ENCODE peak calls at places on chromosomes 5 and 9, in five cellular contexts. A is brain microvascular endothelial cell, C is neural crest cell, Y is mesothelial cell of epicardium, M is GM10248. U is an unnamed sample.

GRCh38 chr5:129379406-129379805 is 80.7 kb upstream of the ADAMTS19 start:
- DNase-seq in A (no peak), C (no peak), Y (no peak), M (no peak), U (no peak)

GRCh38 chr9:13369426-13369825 is 89.9 kb upstream of the MPDZ start:
- DNase-seq in A (no peak), C (no peak), Y (no peak), M (no peak), U (no peak)

GRCh38 chr9:96875460-96876142 is 21.3 kb upstream of the ZNF782 start:
- DNase-seq in A (peak), C (peak), Y (peak), M (peak), U (no peak)

GRCh38 chr9:116223926-116224325 is 70.3 kb downstream of the PAPPA start:
- DNase-seq in A (no peak), C (no peak), Y (no peak), M (no peak), U (no peak)

GRCh38 chr9:29214162-29214520 is 1640.9 kb upstream of the C9orf72 start:
- DNase-seq in A (no peak), C (peak), Y (peak), M (peak), U (no peak)

GRCh38 chr5:122726990-122727616 is 47.8 kb upstream of the SNX2 start:
- DNase-seq in A (peak), C (no peak), Y (no peak), M (peak), U (no peak)

GRCh38 chr5:168683247-168683926 is 104.2 kb upstream of the PANK3 start:
- DNase-seq in A (no peak), C (no peak), Y (no peak), M (no peak), U (no peak)

GRCh38 chr5:65790371-65791163 is 68.6 kb downstream of the NLN start:
- DNase-seq in A (no peak), C (no peak), Y (no peak), M (no peak), U (no peak)

GRCh38 chr9:123373941-123374340 is 17.9 kb downstream of the CRB2 start:
- DNase-seq in A (no peak), C (peak), Y (peak), M (no peak), U (no peak)

DNA sequence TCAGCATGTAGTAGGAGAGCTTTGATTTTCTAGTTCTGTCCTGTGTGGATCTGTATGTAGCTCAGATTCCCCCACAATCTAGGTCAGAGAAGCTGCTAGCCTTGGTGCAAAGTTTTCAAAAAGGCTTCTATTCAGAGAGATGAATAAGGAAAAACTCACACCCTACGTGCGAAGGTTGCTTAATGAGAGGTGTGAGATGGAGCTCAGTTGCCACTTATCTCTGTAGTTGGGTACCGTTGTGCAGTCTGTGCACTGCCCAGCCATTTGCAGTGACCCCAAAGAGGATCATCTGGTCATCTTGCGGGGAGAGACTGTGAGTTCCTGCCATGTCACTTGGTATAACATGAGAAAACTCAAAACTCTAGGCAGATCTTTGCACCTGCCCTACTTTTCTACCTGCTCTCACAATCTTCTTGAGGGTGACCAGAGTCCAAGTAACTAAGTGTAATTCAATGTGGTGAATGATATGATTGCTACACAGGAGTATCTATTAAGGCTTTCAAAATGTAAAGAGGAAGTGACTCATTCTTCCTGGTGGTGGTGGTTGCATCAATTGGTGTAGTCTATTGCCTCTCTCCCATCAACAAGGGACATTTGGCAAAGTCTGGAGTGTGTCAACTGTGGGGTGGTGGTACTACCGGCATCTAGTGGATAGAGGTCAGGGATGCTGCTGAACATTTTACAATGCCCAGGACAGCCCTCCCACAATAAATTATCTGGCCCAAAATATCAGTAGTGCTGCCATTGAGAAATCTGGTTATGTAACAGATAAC is 65.2 kb downstream of the TMC1 start:
- DNase-seq in A (peak), C (no peak), Y (no peak), M (no peak), U (no peak)
- TF ChIP-seq CTCF in A (peak), C (no peak), Y (no peak), M (no peak), U (no peak)

GRCh38 chr5:61719124-61719523 is 387.1 kb downstream of the ZSWIM6 start:
- DNase-seq in A (no peak), C (no peak), Y (no peak), M (no peak), U (no peak)
- TF ChIP-seq CTCF in A (no peak), C (no peak), Y (no peak), M (no peak), U (no peak)

DNA sequence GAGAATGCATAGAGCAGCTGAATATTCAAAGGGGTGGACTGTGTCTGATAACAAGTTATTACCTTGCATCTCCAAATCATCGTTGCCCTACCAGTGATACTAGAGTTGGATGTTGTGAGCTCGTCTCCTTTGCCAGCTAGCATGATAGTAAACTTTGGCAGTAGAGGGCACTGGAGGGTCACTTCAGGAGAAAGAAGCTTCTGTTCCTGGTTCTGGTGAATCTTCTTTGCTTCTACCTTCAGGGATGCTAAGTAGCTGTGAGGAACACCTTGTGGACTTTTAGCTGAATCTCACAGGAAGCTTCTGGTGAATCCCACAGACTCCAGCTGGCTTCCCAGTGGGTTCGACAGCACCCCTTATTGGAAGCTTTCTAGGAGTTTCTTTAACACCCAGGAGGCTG is 626.6 kb upstream of the SGCD start:
- DNase-seq in A (no peak), C (no peak), Y (no peak), M (no peak), U (no peak)
- TF ChIP-seq CTCF in A (no peak), C (no peak), Y (no peak), M (peak), U (no peak)

GRCh38 chr5:146527785-146528184 is 11.8 kb upstream of the GPR151 start:
- DNase-seq in A (no peak), C (no peak), Y (no peak), M (no peak), U (no peak)

GRCh38 chr5:146529984-146530383 is 14.0 kb upstream of the GPR151 start:
- DNase-seq in A (no peak), C (no peak), Y (no peak), M (peak), U (no peak)

GRCh38 chr5:146523698-146524097 is 7.7 kb upstream of the GPR151 start:
- DNase-seq in A (no peak), C (no peak), Y (no peak), M (no peak), U (no peak)

GRCh38 chr5:146533260-146533857 is 17.4 kb upstream of the GPR151 start:
- DNase-seq in A (peak), C (peak), Y (peak), M (peak), U (peak)

GRCh38 chr5:146528232-146528631 is 12.2 kb upstream of the GPR151 start:
- DNase-seq in A (no peak), C (no peak), Y (no peak), M (no peak), U (no peak)
- TF ChIP-seq CTCF in A (peak), C (no peak), Y (no peak), M (no peak), U (no peak)

GRCh38 chr5:143698534-143698933 is 113.4 kb upstream of the HMHB1 start:
- DNase-seq in A (no peak), C (no peak), Y (no peak), M (no peak), U (no peak)

GRCh38 chr5:143699121-143699520 is 112.8 kb upstream of the HMHB1 start:
- DNase-seq in A (no peak), C (no peak), Y (no peak), M (no peak), U (no peak)

GRCh38 chr5:143701476-143701875 is 110.5 kb upstream of the HMHB1 start:
- DNase-seq in A (no peak), C (no peak), Y (no peak), M (no peak), U (no peak)

GRCh38 chr5:143703659-143704058 is 108.3 kb upstream of the HMHB1 start:
- DNase-seq in A (no peak), C (no peak), Y (no peak), M (no peak), U (no peak)

DNA sequence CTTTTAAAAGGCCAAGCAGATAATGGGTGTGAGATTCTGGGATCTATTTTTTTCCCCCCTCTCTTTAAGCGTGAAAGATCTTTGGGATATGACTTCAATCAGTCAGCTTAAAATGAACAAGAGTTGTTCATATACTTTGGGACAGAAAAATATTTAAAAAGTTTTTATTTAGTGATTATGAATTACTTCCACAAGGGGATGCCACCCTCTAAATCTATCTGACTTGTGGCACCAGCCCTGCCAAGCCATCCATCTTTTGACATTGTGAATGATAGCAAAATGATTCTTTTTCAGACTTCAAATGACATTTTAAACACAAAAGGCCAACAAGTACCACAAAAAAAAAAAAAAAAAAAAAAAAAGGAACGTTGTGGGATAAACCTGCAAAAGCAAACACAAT is 111.0 kb upstream of the HMHB1 start:
- DNase-seq in A (no peak), C (no peak), Y (no peak), M (no peak), U (no peak)
- TF ChIP-seq CTCF in A (peak), C (no peak), Y (no peak), M (no peak), U (no peak)

DNA sequence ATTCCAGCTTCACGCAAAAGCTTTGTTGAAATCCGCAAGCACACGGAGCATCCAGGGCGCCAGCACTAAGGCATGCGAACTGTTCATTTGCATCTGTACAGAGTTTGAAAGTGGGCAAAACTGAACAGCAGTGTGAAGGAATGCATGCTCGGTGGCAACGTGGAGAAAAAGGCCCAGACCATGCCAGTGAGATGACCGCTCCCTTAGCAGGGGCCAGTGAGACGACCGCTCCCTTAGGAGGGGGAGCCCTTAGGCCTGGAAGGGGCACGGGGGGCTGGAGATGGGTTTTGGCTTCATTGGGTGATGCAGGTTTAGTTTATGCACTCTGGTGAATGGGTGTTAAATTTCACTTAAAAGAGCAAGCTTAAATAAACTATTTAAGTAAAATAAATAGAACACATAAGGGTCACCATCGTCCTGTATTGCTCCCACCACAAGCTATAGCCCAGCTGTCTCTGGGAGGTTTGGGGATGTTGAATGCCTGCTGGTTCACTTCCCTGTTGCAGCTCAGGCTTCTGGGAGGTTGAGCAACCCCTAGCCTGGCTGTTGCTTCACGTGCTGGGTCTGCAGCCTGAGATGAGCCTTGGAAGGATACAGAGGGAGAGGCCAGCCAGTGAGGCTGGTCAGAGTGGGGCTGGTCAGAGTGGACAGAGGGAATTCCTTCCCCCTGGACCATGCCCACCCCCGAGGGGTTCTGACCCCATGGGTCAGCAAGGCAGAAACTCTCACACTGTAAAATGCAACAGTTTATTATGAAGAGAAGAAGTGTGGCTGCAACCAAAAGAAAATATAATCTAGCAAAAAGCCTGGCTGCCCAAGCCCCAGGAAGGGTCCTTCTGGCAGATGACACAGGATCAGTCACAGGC is 4.6 kb upstream of the FCN1 start:
- DNase-seq in A (no peak), C (no peak), Y (peak), M (no peak), U (no peak)
- TF ChIP-seq CTCF in A (no peak), C (no peak), Y (no peak), M (no peak), U (no peak)

DNA sequence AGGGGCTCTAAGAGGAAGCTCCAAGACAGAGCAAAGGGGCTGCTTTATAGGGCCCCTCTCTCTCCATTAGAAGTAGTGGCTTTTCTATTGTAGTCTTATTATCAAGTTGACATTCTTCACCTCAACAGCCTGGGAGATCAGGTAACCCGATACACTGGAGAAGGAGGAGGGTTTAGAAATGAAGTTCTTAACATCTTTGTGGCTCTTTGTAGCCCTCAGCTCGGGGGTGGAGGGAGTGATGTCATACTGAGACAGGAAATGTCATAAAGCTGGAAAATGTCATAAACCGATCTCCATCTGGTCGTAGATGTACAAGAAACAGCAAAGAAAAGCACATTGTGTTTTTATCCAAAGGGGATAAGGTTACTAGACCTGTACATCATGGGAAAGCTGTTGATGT is 17.9 kb downstream of the PDZD2 start:
- DNase-seq in A (no peak), C (no peak), Y (no peak), M (no peak), U (no peak)
- TF ChIP-seq CTCF in A (no peak), C (no peak), Y (no peak), M (no peak), U (no peak)

DNA sequence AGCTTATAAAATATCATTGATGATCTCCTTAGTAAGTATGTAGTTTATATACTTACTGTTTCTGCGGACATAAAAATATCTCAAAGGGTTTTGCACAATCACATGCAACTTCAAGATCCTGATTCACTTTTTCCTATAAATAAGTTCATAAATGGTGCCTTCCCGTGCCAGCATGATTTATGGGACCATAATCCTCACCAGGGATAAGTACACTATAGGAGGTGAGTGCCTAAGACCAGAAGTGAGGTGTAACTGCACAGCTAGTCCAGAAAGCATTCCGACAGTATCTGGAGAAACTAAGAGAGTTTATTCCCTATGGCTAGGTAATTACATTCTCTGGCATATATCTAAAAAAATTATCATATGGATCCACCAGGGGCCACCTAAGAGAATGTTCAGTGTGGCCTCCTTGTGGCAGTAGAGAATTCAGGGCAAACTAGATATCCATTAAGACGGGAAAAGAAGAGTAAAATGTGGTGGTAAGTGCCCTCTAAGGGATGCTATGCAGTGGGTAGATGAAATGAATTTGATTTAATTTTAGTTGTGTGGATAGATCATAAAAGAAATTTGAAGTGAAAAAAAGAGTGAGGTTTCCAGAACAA is 402.5 kb upstream of the SLC24A2 start:
- DNase-seq in A (no peak), C (no peak), Y (no peak), M (no peak), U (no peak)
- TF ChIP-seq CTCF in A (peak), C (no peak), Y (no peak), M (no peak), U (no peak)

U was measured in omental fat pad.